ENCODE peak calls at places on chromosomes 13 and 19, in six cellular contexts. J, H, X, V, B and R are unnamed samples.

GRCh38 chr13:42946927-42947326 is 45.1 kb downstream of the EPSTI1 start:
- DNase-seq in H (no peak), B (no peak), X (no peak), V (peak; percentile 14), J (no peak), R (no peak)

GRCh38 chr13:78299832-78300623 is 303.3 kb downstream of the POU4F1 start:
- DNase-seq in B (no peak), V (no peak), J (no peak), X (no peak), H (no peak), R (no peak)

GRCh38 chr13:40275636-40276035 is 390.8 kb downstream of the FOXO1 start:
- DNase-seq in X (no peak), V (peak; percentile 26), H (no peak), J (no peak), B (no peak), R (peak; percentile 49)

GRCh38 chr13:24638096-24638495 is 42.1 kb upstream of the ATP12A start:
- DNase-seq in H (no peak), V (no peak), J (no peak), B (no peak), X (no peak), R (no peak)

GRCh38 chr19:30028992-30029343 is 86.9 kb downstream of the URI1 start:
- DNase-seq in V (no peak), J (no peak), X (no peak), H (no peak), B (no peak), R (no peak)

GRCh38 chr13:111659842-111660241 is 339.4 kb downstream of the TEX29 start:
- DNase-seq in H (no peak), X (no peak), B (no peak), V (no peak), J (no peak), R (no peak)

GRCh38 chr13:64937302-64937701 is 2292.8 kb downstream of the PCDH9 start:
- DNase-seq in V (no peak), X (no peak), H (no peak), B (no peak), J (no peak), R (no peak)

GRCh38 chr13:79451500-79451962 is 29.4 kb upstream of the NDFIP2 start:
- DNase-seq in V (peak; percentile 96), B (peak; percentile 6), X (peak; percentile 92), H (peak; percentile 16), J (peak; percentile 82), R (peak; percentile 94)

GRCh38 chr19:21498651-21499050 is 6.8 kb upstream of the ZNF429 start:
- DNase-seq in X (no peak), B (no peak), H (no peak), J (no peak), V (no peak), R (no peak)

GRCh38 chr13:112635323-112635722 is 47.4 kb upstream of the TUBGCP3 start:
- DNase-seq in H (no peak), V (no peak), B (no peak), J (no peak), X (no peak), R (no peak)

GRCh38 chr19:44822177-44822576 is 13.3 kb downstream of the BCAM start:
- DNase-seq in J (no peak), V (no peak), H (no peak), X (no peak), B (no peak), R (no peak)
- H3K27ac ChIP-seq in J (no peak overlapping the region), V (no peak overlapping the region), H (no peak overlapping the region), X (no peak overlapping the region), B (no peak overlapping the region), R (no peak overlapping the region)

GRCh38 chr13:31588331-31588730 is 151.0 kb upstream of the RXFP2 start:
- DNase-seq in H (no peak), X (no peak), B (no peak), J (no peak), V (no peak), R (no peak)

GRCh38 chr13:31588923-31589322 is 150.4 kb upstream of the RXFP2 start:
- DNase-seq in J (no peak), B (no peak), X (no peak), H (no peak), V (no peak), R (no peak)

GRCh38 chr13:31591834-31592233 is 147.5 kb upstream of the RXFP2 start:
- DNase-seq in H (no peak), V (no peak), B (no peak), X (no peak), J (no peak), R (no peak)

GRCh38 chr13:31587696-31588266 is 151.5 kb upstream of the RXFP2 start:
- DNase-seq in B (no peak), X (no peak), V (no peak), J (no peak), H (no peak), R (no peak)
- H3K27me3 ChIP-seq in B (no peaks in the 10 kb centered on the region), X (no peaks in the 10 kb centered on the region), V (no peaks in the 10 kb centered on the region), J (no peaks in the 10 kb centered on the region), H (no peaks in the 10 kb centered on the region), R (peaks cover 3% of the 10 kb centered on the region)

GRCh38 chr13:96053003-96053703 is at the start of gene UGGT2:
- DNase-seq in V (peak; percentile 91), H (peak; percentile 91), B (peak; percentile 99), X (no peak), J (peak; percentile 95), R (peak; percentile 100)

GRCh38 chr13:96052655-96053002 is 572 bp downstream of the UGGT2 start:
- DNase-seq in H (no peak), X (no peak), V (peak; percentile 32), B (peak; percentile 61), J (peak; percentile 40), R (no peak)
- H3K27ac ChIP-seq in H (peak overlapping the region; percentile 64), X (no peak overlapping the region), V (peak overlapping the region; percentile 80), B (peak overlapping the region; percentile 71), J (peak overlapping the region; percentile 86), R (peak overlapping the region; percentile 66)

GRCh38 chr13:107367258-107367657 is 799.3 kb upstream of the ARGLU1 start:
- DNase-seq in X (no peak), B (no peak), J (no peak), V (no peak), H (no peak), R (no peak)
- H3K27me3 ChIP-seq in X (no peaks in the 10 kb centered on the region), B (no peaks in the 10 kb centered on the region), J (no peaks in the 10 kb centered on the region), V (no peaks in the 10 kb centered on the region), H (no peaks in the 10 kb centered on the region), R (no peaks in the 10 kb centered on the region)

GRCh38 chr19:555474-555808 is 11.6 kb downstream of the GZMM start:
- DNase-seq in V (no peak), H (no peak), X (no peak), J (no peak), B (no peak), R (no peak)
- H3K27ac ChIP-seq in V (no peak overlapping the region), H (no peak overlapping the region), X (no peak overlapping the region), J (peak overlapping the region; percentile 74), B (no peak overlapping the region), R (no peak overlapping the region)

DNA sequence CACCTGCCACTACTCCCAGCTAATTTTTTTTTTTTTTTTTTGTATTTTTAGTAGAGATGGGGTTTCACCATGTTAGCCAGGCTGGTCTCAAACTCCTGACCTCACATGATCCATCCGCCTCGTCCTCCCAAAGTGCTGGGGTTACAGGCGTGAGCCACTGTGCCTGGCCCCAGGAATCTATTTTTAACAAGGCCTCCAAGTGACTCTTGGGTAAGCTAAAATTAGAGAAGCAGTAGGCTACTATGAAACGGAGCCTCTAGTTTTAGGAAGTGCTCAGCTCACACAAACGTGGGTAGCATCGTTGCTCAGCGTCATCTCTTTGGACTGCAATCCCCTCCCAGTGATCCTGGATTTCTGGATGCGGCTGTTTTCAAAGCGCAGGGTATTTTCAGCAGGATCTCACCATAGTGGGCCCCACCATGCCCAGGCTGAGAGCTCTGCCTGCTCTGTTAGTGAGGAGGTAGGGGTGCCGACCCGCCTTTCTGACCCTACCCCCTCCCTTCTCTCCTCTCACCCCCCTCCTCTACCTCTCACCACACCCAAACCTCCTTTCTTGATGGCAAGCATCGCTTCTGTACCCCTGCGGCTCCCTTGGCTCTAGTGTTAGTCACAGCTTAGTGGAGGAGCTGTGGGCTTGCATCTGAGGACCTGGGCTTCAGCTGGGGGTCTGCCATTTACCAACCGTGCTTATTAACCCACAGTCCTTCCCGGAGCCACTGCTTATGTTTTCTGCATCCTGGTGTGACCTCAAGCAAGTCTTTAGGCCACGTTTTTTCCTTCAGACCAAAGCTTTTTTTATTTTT is 34.2 kb downstream of the GJA3 start:
- DNase-seq in X (no peak), V (no peak), B (no peak), H (no peak), J (no peak), R (no peak)
- H3K27me3 ChIP-seq in X (peaks cover 22% of the 10 kb centered on the region), V (peaks cover 4% of the 10 kb centered on the region), B (peaks cover 34% of the 10 kb centered on the region), H (peaks cover 32% of the 10 kb centered on the region), J (peaks cover 6% of the 10 kb centered on the region), R (no peaks in the 10 kb centered on the region)

GRCh38 chr19:55384576-55385235 is 614 bp upstream of the TMEM238 start:
- DNase-seq in H (no peak), V (no peak), X (peak; percentile 60), B (peak; percentile 30), J (no peak), R (no peak)
- H3K27ac ChIP-seq in H (peak overlapping the region; percentile 97), V (peak overlapping the region; percentile 77), X (peak overlapping the region; percentile 93), B (peak overlapping the region; percentile 98), J (peak overlapping the region; percentile 97), R (peak overlapping the region; percentile 84)

DNA sequence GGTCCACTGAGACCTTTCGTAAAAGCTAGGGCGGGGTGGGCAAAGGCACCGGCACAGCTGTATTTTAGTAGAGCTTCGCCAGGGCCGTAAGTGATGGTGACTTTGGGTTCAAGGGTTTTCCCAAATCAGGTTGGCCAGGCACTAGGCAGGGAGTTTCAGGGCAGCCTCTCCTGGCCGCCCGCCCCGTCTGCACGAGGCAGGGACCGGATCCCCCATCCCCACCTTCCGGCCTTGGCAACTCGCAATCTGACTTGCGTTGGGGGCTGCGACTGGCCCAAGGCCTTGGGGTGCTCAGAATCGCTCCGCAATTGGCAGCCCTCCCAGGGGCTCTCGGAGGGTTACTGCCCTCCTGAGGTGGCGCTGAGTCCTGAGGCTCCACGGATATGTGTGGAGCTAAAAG is 4.1 kb upstream of the ZIC5 start:
- DNase-seq in H (no peak), V (no peak), J (no peak), X (no peak), B (peak; percentile 42), R (no peak)
- H3K27me3 ChIP-seq in H (peaks cover 75% of the 10 kb centered on the region), V (peaks cover 16% of the 10 kb centered on the region), J (no peaks in the 10 kb centered on the region), X (peaks cover 14% of the 10 kb centered on the region), B (peaks cover 93% of the 10 kb centered on the region), R (peaks cover 97% of the 10 kb centered on the region)

GRCh38 chr13:50393641-50394040 is 378.4 kb downstream of the KCNRG start:
- DNase-seq in V (peak; percentile 67), J (no peak), H (peak; percentile 16), X (no peak), B (no peak), R (no peak)
- H3K27ac ChIP-seq in V (no peak overlapping the region), J (no peak overlapping the region), H (peak overlapping the region; percentile 29), X (no peak overlapping the region), B (no peak overlapping the region), R (no peak overlapping the region)

GRCh38 chr19:18377026-18377425 is 8.9 kb upstream of the GDF15 start:
- DNase-seq in X (no peak), J (no peak), V (no peak), B (no peak), H (no peak), R (no peak)
- H3K27me3 ChIP-seq in X (no peaks in the 10 kb centered on the region), J (no peaks in the 10 kb centered on the region), V (no peaks in the 10 kb centered on the region), B (no peaks in the 10 kb centered on the region), H (no peaks in the 10 kb centered on the region), R (no peaks in the 10 kb centered on the region)